ENCODE peak calls at places on chromosomes 1 and 21, in nine cellular contexts. G is SHP77; E is psoas muscle; C is SK-MEL-5; U is NCI-H510A; N is NCI-H1092 treated with DMSO at 0.1 percent for 48 hours; Q is progenitor cell of endocrine pancreas; K is activated CD4-positive, alpha-beta T cell treated with anti-CD3 and anti-CD28 coated beads for 24 hours; J is HAP-1. X is an unnamed sample.

GRCh38 chr1:185396126-185396525 is 79.1 kb upstream of the IVNS1ABP start:
- DNase-seq in Q (no peak), U (no peak), G (no peak), C (no peak), J (no peak), E (no peak), K (no peak), N (no peak), X (no peak)

GRCh38 chr1:145994391-145995120 is 1.8 kb downstream of the TXNIP start:
- DNase-seq in U (no peak), Q (no peak), N (no peak), K (no peak), G (no peak), C (no peak), J (no peak), E (peak; percentile 41), X (peak; percentile 37)

GRCh38 chr1:180167721-180168467 is 13.2 kb downstream of the QSOX1 start:
- DNase-seq in K (no peak), E (peak; percentile 78), Q (no peak), C (no peak), J (no peak), N (no peak), G (no peak), U (peak; percentile 96), X (no peak)

GRCh38 chr1:20080441-20081330 is 10.7 kb downstream of the PLA2G5 start:
- DNase-seq in K (no peak), N (no peak), J (no peak), Q (no peak), U (no peak), E (no peak), G (no peak), C (no peak), X (peak; percentile 14)

GRCh38 chr1:44328767-44329416 is 26.2 kb downstream of the ERI3 start:
- DNase-seq in K (no peak), Q (no peak), G (no peak), C (no peak), E (no peak), U (no peak), N (no peak), J (no peak), X (no peak)

GRCh38 chr21:29238052-29238966 is 60.4 kb upstream of the BACH1 start:
- DNase-seq in U (no peak), N (peak; percentile 70), G (no peak), Q (no peak), E (no peak), C (no peak), K (no peak), J (no peak), X (peak; percentile 20)

GRCh38 chr1:11414921-11415538 is 63.9 kb upstream of the DISP3 start:
- DNase-seq in G (no peak), K (no peak), Q (no peak), N (no peak), C (peak; percentile 16), E (no peak), J (no peak), U (no peak), X (peak; percentile 71)

GRCh38 chr21:27681038-27681437 is 714.1 kb upstream of the ADAMTS5 start:
- DNase-seq in U (no peak), J (no peak), C (no peak), G (no peak), N (no peak), Q (no peak), K (no peak), E (no peak), X (no peak)

GRCh38 chr1:121587777-121588176 is 403.0 kb downstream of the SRGAP2C start:
- DNase-seq in U (no peak), C (no peak), G (no peak), E (no peak), Q (no peak), J (no peak), K (no peak), N (no peak), X (no peak)

GRCh38 chr1:177592624-177593023 is 377.2 kb downstream of the SEC16B start:
- DNase-seq in G (no peak), C (no peak), J (no peak), U (no peak), Q (no peak), N (no peak), K (no peak), E (no peak), X (no peak)

GRCh38 chr1:11753555-11754208 is 8.3 kb upstream of the C1orf167 start:
- DNase-seq in N (no peak), Q (no peak), U (no peak), J (no peak), G (no peak), C (no peak), E (no peak), K (no peak), X (no peak)

GRCh38 chr1:157504646-157505045 is 47.7 kb downstream of the FCRL5 start:
- DNase-seq in E (no peak), Q (no peak), K (no peak), J (no peak), G (no peak), C (no peak), U (no peak), N (no peak), X (no peak)

GRCh38 chr1:94528271-94528670 is 13.3 kb downstream of the F3 start:
- DNase-seq in U (no peak), C (no peak), Q (no peak), G (no peak), E (no peak), K (no peak), N (no peak), J (peak; percentile 82), X (no peak)

GRCh38 chr21:42834730-42835191 is 44.6 kb downstream of the WDR4 start:
- DNase-seq in G (no peak), E (no peak), K (no peak), U (no peak), C (no peak), J (no peak), N (no peak), Q (no peak), X (no peak)

GRCh38 chr1:11458811-11459275 is 20.1 kb upstream of the DISP3 start:
- DNase-seq in C (no peak), N (peak; percentile 68), G (no peak), U (no peak), E (no peak), K (no peak), Q (no peak), J (no peak), X (peak; percentile 92)

GRCh38 chr1:37831809-37832208 is 23.8 kb upstream of the YRDC start:
- DNase-seq in E (no peak), U (no peak), K (no peak), N (no peak), Q (no peak), G (no peak), J (no peak), C (no peak), X (no peak)

GRCh38 chr1:1432951-1433803 is 2.3 kb upstream of the VWA1 start:
- DNase-seq in K (no peak), Q (no peak), J (peak; percentile 42), E (peak; percentile 50), U (peak; percentile 99), N (no peak), G (peak; percentile 88), C (peak; percentile 43), X (peak; percentile 89)

GRCh38 chr1:48688102-48688760 is 88.5 kb downstream of the BEND5 start:
- DNase-seq in J (no peak), G (no peak), N (no peak), E (no peak), Q (no peak), C (peak; percentile 37), U (no peak), K (no peak), X (no peak)

GRCh38 chr1:112064344-112064743 is 74.9 kb upstream of the KCND3 start:
- DNase-seq in J (no peak), E (no peak), U (no peak), N (no peak), K (no peak), C (no peak), G (no peak), Q (no peak), X (no peak)

GRCh38 chr1:100959502-100960060 is 63.7 kb downstream of the SLC30A7 start:
- DNase-seq in C (no peak), U (no peak), K (no peak), Q (no peak), G (no peak), J (no peak), N (no peak), E (no peak), X (no peak)

GRCh38 chr1:153483776-153484175 is 23.3 kb upstream of the S100A7 start:
- DNase-seq in Q (no peak), N (peak; percentile 92), G (peak; percentile 83), C (no peak), E (no peak), J (no peak), K (no peak), U (peak; percentile 67), X (no peak)

GRCh38 chr1:117631361-117631760 is 25.5 kb downstream of the TENT5C start:
- DNase-seq in E (no peak), K (no peak), G (no peak), Q (no peak), U (peak; percentile 15), J (no peak), N (no peak), C (no peak), X (no peak)

GRCh38 chr1:229950020-229950419 is 117.0 kb upstream of the GALNT2 start:
- DNase-seq in K (no peak), E (no peak), J (no peak), Q (no peak), U (no peak), C (no peak), G (no peak), N (no peak), X (no peak)